ENCODE peak calls at places on chromosomes 6 and 20, in four cellular contexts. W is psoas muscle, R is ascending aorta, A is uterus. S is an unnamed sample.

GRCh38 chr6:160519603-160520042 is 144.5 kb downstream of the LPA start:
- DNase-seq in W (no peak), R (no peak), A (no peak), S (no peak)

GRCh38 chr6:9192405-9192909 is 757.1 kb upstream of the SLC35B3 start:
- DNase-seq in W (no peak), R (no peak), A (no peak), S (no peak)

GRCh38 chr6:35213824-35214756 is at the start of gene SCUBE3:
- DNase-seq in W (peak; percentile 27), R (no peak), A (no peak), S (no peak)

GRCh38 chr20:63735859-63736718 is at the start of gene LIME1:
- DNase-seq in W (no peak), R (no peak), A (no peak), S (no peak)

GRCh38 chr20:54624701-54625472 is 149.5 kb downstream of the DOK5 start:
- DNase-seq in W (no peak), R (no peak), A (no peak), S (no peak)

GRCh38 chr6:122758927-122759334 is 20.6 kb upstream of the FABP7 start:
- DNase-seq in W (no peak), R (no peak), A (no peak), S (no peak)

GRCh38 chr6:6006428-6007310 is at the start of gene NRN1:
- DNase-seq in W (no peak), R (no peak), A (no peak), S (no peak)

GRCh38 chr20:50551288-50551687 is 41.1 kb downstream of the PTPN1 start:
- DNase-seq in W (no peak), R (no peak), A (no peak), S (no peak)

GRCh38 chr20:18307301-18307700 is 19.0 kb downstream of the ZNF133 start:
- DNase-seq in W (no peak), R (no peak), A (no peak), S (no peak)

GRCh38 chr6:53424976-53425718 is 76.4 kb upstream of the ELOVL5 start:
- DNase-seq in W (no peak), R (no peak), A (no peak), S (no peak)

GRCh38 chr6:127302728-127303675 is 36.3 kb downstream of the RNF146 start:
- DNase-seq in W (no peak), R (no peak), A (peak; percentile 18), S (no peak)

GRCh38 chr6:149500085-149500484 is 15.3 kb upstream of the ZC3H12D start:
- DNase-seq in W (no peak), R (no peak), A (no peak), S (no peak)

GRCh38 chr6:37239511-37239910 is 18.1 kb upstream of the TBC1D22B start:
- DNase-seq in W (no peak), R (no peak), A (no peak), S (no peak)

GRCh38 chr6:46042355-46042999 is 26.8 kb upstream of the CLIC5 start:
- DNase-seq in W (no peak), R (no peak), A (no peak), S (no peak)

GRCh38 chr6:39430968-39431523 is 108.5 kb upstream of the KCNK16 start:
- DNase-seq in W (peak; percentile 70), R (no peak), A (peak; percentile 19), S (no peak)

GRCh38 chr20:23244207-23244915 is 106.2 kb upstream of the NXT1 start:
- DNase-seq in W (no peak), R (no peak), A (no peak), S (no peak)

GRCh38 chr6:155628315-155628714 is 172.7 kb upstream of the NOX3 start:
- DNase-seq in W (no peak), R (no peak), A (no peak), S (no peak)

GRCh38 chr20:4997207-4997606 is 4.1 kb downstream of the SLC23A2 start:
- DNase-seq in W (no peak), R (no peak), A (no peak), S (no peak)

GRCh38 chr20:50153153-50153499 is 397 bp downstream of the PEDS1 start:
- DNase-seq in W (no peak), R (no peak), A (no peak), S (no peak)

GRCh38 chr6:143501851-143502250 is 9.7 kb downstream of the FUCA2 start:
- DNase-seq in W (no peak), R (no peak), A (no peak), S (no peak)

GRCh38 chr6:63023726-63024125 is 187.5 kb upstream of the FKBP1C start:
- DNase-seq in W (no peak), R (no peak), A (no peak), S (no peak)

GRCh38 chr20:35146299-35146921 is 726 bp downstream of the EDEM2 start:
- DNase-seq in W (no peak), R (no peak), A (no peak), S (no peak)

GRCh38 chr6:39861663-39862062 is 69.5 kb downstream of the DAAM2 start:
- DNase-seq in W (no peak), R (no peak), A (no peak), S (no peak)

GRCh38 chr6:447381-448165 is 56.0 kb downstream of the IRF4 start:
- DNase-seq in W (no peak), R (no peak), A (no peak), S (no peak)

GRCh38 chr20:2780948-2781347 is 19.5 kb downstream of the CPXM1 start:
- DNase-seq in W (no peak), R (no peak), A (no peak), S (no peak)

GRCh38 chr6:153727910-153728309 is 311.1 kb upstream of the OPRM1 start:
- DNase-seq in W (no peak), R (no peak), A (no peak), S (no peak)

GRCh38 chr6:1424306-1424927 is 35.0 kb downstream of the FOXF2 start:
- DNase-seq in W (peak; percentile 28), R (no peak), A (no peak), S (no peak)

GRCh38 chr6:44985006-44985405 is 343.1 kb upstream of the RUNX2 start:
- DNase-seq in W (no peak), R (no peak), A (no peak), S (no peak)

GRCh38 chr6:147906361-147906760 is 397.9 kb downstream of the SAMD5 start:
- DNase-seq in W (no peak), R (no peak), A (no peak), S (no peak)

GRCh38 chr20:58800134-58800650 is 50.5 kb downstream of the GNAS-AS1 start:
- DNase-seq in W (no peak), R (no peak), A (no peak), S (no peak)

GRCh38 chr20:46688151-46689081 is 828 bp downstream of the TP53RK start:
- DNase-seq in W (no peak), R (no peak), A (no peak), S (no peak)

DNA sequence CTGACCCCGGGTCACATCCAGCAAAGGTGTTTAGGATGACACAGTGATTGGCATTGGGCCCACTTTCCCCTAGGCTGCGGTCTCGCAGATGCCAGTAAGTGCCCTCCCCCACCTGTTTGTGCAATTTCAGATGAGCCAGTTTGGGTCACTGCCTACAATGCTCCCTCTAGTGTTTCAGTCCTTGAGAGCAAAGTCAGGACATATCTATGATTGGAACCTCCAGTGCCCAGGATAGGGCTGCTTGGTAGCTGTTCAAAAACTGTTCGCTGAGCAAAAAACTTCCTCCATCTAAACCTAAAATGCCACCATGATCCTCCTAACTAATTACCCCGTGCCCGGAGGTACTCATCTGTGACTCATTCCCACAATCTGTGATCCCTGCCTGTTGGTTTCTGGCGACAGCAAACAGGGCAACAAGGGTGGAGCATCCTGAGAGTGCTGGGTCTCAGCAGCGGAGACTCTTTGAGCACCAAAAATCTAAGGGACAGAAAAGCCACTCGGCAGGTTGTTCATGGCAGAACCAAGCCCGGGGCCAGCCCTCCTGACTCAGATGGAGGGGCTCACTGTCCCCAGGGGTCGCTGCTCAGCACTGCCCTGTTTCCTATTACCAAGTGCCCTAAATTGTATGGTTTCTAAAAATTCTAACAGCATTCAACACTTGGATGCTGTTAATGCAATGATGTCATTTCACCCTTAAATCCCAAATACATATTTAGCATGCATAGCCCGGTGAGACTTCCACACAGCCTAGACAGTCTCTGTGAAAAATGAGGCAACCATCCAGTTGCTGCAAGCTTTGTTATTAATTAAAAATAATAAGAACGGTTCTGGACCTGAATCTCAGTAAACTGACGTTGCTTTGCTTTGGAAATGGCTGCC is 5.0 kb downstream of the VSX1 start:
- DNase-seq in W (no peak), R (no peak), A (no peak), S (no peak)
- TF ChIP-seq CTCF in W (peak; percentile 21), R (no peak), A (no peak), S (no peak)

DNA sequence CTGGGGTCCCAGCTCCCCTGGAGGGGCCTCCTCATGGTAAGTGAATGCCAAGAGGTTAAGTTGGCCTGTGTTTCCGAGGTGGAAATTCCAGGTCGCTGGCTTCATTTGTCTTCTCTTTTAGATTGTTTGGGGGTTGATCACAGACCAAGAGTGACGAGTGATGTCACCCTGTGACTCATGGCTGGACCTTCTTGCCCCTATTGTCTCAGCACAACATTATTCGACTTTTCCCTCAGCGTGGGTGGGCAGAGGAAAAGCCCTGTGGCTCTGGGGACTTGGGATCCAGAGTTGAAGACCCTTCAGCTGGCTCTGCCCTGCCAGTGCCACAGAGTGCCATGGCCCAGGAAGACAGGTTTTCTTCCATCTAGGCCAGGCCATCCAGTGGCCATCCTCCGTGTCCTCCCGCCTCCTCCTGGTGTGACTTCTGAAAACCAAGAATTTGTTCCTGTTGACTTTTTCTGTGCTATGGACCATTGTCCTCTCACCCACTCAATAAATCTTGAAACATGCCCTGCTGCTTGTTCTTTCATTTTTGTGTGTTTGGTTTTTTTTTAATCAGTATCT is 15.4 kb upstream of the SNHG17 start:
- DNase-seq in W (no peak), R (no peak), A (no peak), S (no peak)
- H3K27ac ChIP-seq in W (peak overlapping the region; percentile 3), R (no peak overlapping the region), A (no peak overlapping the region), S (no peak overlapping the region)

GRCh38 chr6:99821164-99821563 is 172.9 kb downstream of the MCHR2 start:
- DNase-seq in W (no peak), R (no peak), A (no peak), S (no peak)

GRCh38 chr6:99818161-99818560 is 175.9 kb downstream of the MCHR2 start:
- DNase-seq in W (no peak), R (no peak), A (no peak), S (no peak)

GRCh38 chr6:99819853-99820252 is 174.2 kb downstream of the MCHR2 start:
- DNase-seq in W (no peak), R (no peak), A (no peak), S (no peak)

DNA sequence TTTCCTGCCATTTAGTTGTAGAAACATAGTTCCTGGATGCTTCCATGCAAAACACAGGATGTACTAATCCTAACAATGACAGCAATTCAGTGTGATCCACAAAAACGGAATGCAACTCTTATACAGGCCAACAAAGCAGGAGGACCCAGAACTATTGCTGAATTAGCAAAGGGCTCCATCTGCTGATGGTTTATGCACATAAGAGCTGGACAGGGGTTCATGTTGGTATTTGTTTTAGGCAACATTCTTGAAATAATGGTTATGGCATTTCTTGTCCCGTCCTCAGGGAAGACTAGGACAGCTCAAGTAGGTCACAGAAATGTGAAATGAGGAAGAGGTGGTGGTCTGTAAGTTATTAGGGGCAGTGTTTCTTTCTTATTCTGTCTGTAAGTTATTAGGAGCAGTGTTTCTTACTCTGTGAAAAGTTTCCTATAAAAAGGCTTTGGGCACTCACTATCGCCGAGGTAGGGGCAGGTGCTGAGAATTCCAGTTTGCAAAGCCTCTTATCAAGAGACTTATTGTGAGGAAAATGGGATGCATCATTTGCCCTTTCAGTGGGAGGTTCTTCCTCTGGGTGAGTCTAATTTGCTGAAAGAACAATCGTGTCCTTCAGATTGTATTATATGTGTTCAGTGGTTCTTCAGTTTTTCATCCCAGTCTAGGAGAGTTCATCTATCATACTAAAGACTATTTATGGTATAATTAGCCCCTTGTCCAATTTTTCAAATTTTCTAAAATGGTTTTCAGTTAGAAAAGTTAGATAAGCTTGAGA is 171.1 kb downstream of the MCHR2 start:
- DNase-seq in W (no peak), R (no peak), A (no peak), S (peak; percentile 38)
- H3K4me3 ChIP-seq in W (no peak overlapping the region), R (no peak overlapping the region), A (no peak overlapping the region), S (no peak overlapping the region)

GRCh38 chr20:15842872-15843271 is 730.4 kb downstream of the KIF16B start:
- DNase-seq in W (no peak), R (no peak), A (no peak), S (no peak)
- TF ChIP-seq CTCF in W (no peak), R (no peak), A (no peak), S (no peak)

S was measured in AG04450.